ENCODE peak calls at places on chromosomes 11 and 22, in four cellular contexts. One of them, this sample, is unnamed.

GRCh38 chr11:128416976-128417375 is 170.4 kb downstream of the ETS1 start:
- DNase-seq in H1: no peak
- DNase-seq in HepG2: no peak
- DNase-seq in HCT116: no peak
- DNase-seq in this sample: no peak

GRCh38 chr11:68950268-68950667 is 30.5 kb downstream of the MRGPRD start:
- DNase-seq in H1: no peak
- DNase-seq in HepG2: no peak
- DNase-seq in HCT116: peak
- DNase-seq in this sample: peak

GRCh38 chr11:8906629-8907028 is 4.4 kb upstream of the AKIP1 start:
- DNase-seq in HepG2: no peak
- DNase-seq in HCT116: peak
- DNase-seq in H1: no peak
- DNase-seq in this sample: no peak

GRCh38 chr11:57903441-57904123 is 120.1 kb upstream of the OR9Q1 start:
- DNase-seq in H1: no peak
- DNase-seq in HCT116: peak
- DNase-seq in HepG2: no peak
- DNase-seq in this sample: no peak

GRCh38 chr22:17586831-17587440 is 23.6 kb downstream of the SLC25A18 start:
- DNase-seq in HepG2: no peak
- DNase-seq in H1: no peak
- DNase-seq in HCT116: no peak
- DNase-seq in this sample: no peak

GRCh38 chr11:27355575-27356104 is 7.4 kb downstream of the CCDC34 start:
- DNase-seq in H1: no peak
- DNase-seq in HCT116: no peak
- DNase-seq in HepG2: no peak
- DNase-seq in this sample: no peak

GRCh38 chr11:103601230-103601846 is 435.1 kb upstream of the DDI1 start:
- DNase-seq in HepG2: peak
- DNase-seq in H1: no peak
- DNase-seq in HCT116: no peak
- DNase-seq in this sample: no peak

GRCh38 chr22:44351685-44352377 is 39.1 kb upstream of the SHISAL1 start:
- DNase-seq in H1: peak
- DNase-seq in HCT116: no peak
- DNase-seq in HepG2: no peak
- DNase-seq in this sample: peak

GRCh38 chr11:100715163-100715792 is 28.2 kb downstream of the ARHGAP42 start:
- DNase-seq in HCT116: no peak
- DNase-seq in HepG2: no peak
- DNase-seq in H1: no peak
- DNase-seq in this sample: no peak

GRCh38 chr11:120335596-120335927 is 651 bp upstream of the ARHGEF12 start:
- DNase-seq in HCT116: no peak
- DNase-seq in HepG2: no peak
- DNase-seq in H1: no peak
- DNase-seq in this sample: no peak

GRCh38 chr22:23789638-23790037 is 2.9 kb downstream of the SMARCB1 start:
- DNase-seq in HepG2: peak
- DNase-seq in HCT116: no peak
- DNase-seq in H1: no peak
- DNase-seq in this sample: no peak

GRCh38 chr11:46347637-46348311 is 511 bp downstream of the DGKZ start:
- DNase-seq in HepG2: no peak
- DNase-seq in H1: no peak
- DNase-seq in HCT116: no peak
- DNase-seq in this sample: no peak

GRCh38 chr11:66221726-66222236 is 46.7 kb upstream of the RAB1B start:
- DNase-seq in HCT116: no peak
- DNase-seq in H1: no peak
- DNase-seq in HepG2: no peak
- DNase-seq in this sample: no peak

GRCh38 chr22:37353839-37354238 is 71.5 kb downstream of the CYTH4 start:
- DNase-seq in HCT116: no peak
- DNase-seq in HepG2: no peak
- DNase-seq in H1: no peak
- DNase-seq in this sample: no peak

GRCh38 chr11:35791088-35791958 is 128.7 kb downstream of the TRIM44 start:
- DNase-seq in HepG2: no peak
- DNase-seq in HCT116: no peak
- DNase-seq in H1: no peak
- DNase-seq in this sample: no peak

GRCh38 chr11:45156731-45157130 is 10.3 kb downstream of the PRDM11 start:
- DNase-seq in H1: no peak
- DNase-seq in HepG2: no peak
- DNase-seq in HCT116: no peak
- DNase-seq in this sample: no peak

GRCh38 chr11:45155627-45156180 is 9.3 kb downstream of the PRDM11 start:
- DNase-seq in HCT116: no peak
- DNase-seq in HepG2: no peak
- DNase-seq in H1: no peak
- DNase-seq in this sample: no peak

GRCh38 chr11:45156201-45156600 is 9.8 kb downstream of the PRDM11 start:
- DNase-seq in H1: no peak
- DNase-seq in HepG2: no peak
- DNase-seq in HCT116: no peak
- DNase-seq in this sample: no peak

GRCh38 chr11:45154276-45154675 is 7.8 kb downstream of the PRDM11 start:
- DNase-seq in H1: no peak
- DNase-seq in HCT116: no peak
- DNase-seq in HepG2: no peak
- DNase-seq in this sample: no peak

GRCh38 chr11:45155058-45155551 is 8.7 kb downstream of the PRDM11 start:
- DNase-seq in HCT116: no peak
- DNase-seq in HepG2: no peak
- DNase-seq in H1: no peak
- DNase-seq in this sample: no peak
- TF ChIP-seq ZNF274 in HCT116: no peak
- TF ChIP-seq ZNF274 in HepG2: no peak
- TF ChIP-seq ZNF274 in H1: no peak
- TF ChIP-seq ZNF274 in this sample: no peak

GRCh38 chr11:125061237-125061636 is 1.9 kb upstream of the SLC37A2 start:
- DNase-seq in HepG2: peak
- DNase-seq in HCT116: no peak
- DNase-seq in H1: no peak
- DNase-seq in this sample: no peak

GRCh38 chr11:125062931-125063428 is at the start of gene SLC37A2:
- DNase-seq in H1: no peak
- DNase-seq in HepG2: peak
- DNase-seq in HCT116: no peak
- DNase-seq in this sample: peak

GRCh38 chr11:125063429-125064043 is 431 bp downstream of the SLC37A2 start:
- DNase-seq in HCT116: no peak
- DNase-seq in H1: no peak
- DNase-seq in HepG2: no peak
- DNase-seq in this sample: peak

GRCh38 chr11:125064070-125064469 is 965 bp downstream of the SLC37A2 start:
- DNase-seq in HCT116: no peak
- DNase-seq in H1: no peak
- DNase-seq in HepG2: no peak
- DNase-seq in this sample: no peak

DNA sequence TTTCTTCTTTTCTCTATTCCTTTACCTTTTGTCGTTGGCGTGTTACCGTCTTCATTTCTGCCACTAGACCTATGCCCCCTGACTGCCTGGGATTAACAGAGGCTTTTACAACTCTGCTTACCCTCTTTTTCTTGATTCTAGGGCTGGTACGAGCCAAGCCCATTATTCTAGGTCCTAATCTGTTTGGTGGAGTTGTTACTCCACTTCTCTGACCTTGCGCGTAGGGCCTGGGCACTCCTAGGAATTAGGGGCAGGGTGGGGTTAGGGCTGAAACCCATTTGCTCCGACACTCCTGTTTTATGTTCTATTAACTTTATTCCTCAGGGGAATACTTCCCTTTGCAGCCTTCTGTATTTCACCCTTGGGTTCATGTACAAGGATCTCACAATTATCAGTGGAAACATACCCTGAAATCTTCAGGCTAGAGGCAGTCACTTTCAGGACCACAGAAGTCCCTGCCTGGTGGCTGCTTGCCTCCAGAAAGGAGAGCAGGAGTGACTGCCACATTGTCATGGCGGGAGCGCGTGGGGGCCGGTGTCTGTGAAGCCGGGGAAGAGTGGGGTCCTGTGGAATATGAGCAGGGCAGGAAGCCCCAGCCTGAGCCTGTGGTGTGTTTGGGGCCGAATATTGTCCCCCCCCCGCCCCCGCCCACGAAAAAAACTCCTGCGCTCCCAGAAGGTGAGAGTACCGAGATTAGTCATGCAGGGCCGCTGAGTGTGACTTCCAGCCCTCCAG is 742 bp upstream of the SLC37A2 start:
- DNase-seq in HCT116: no peak
- DNase-seq in H1: no peak
- DNase-seq in HepG2: no peak
- DNase-seq in this sample: no peak
- H3K9ac ChIP-seq in HCT116: peak
- H3K9ac ChIP-seq in H1: no peak
- H3K9ac ChIP-seq in HepG2: peak
- H3K9ac ChIP-seq in this sample: peak

GRCh38 chr11:82750643-82751139 is 17.0 kb upstream of the FAM181B start:
- DNase-seq in H1: no peak
- DNase-seq in HCT116: no peak
- DNase-seq in HepG2: no peak
- DNase-seq in this sample: no peak
- TF ChIP-seq YY1 in H1: no peak
- TF ChIP-seq YY1 in HCT116: no peak
- TF ChIP-seq YY1 in HepG2: no peak
- TF ChIP-seq YY1 in this sample: no peak

GRCh38 chr22:46737105-46737975 is 712 bp downstream of the CERK start:
- DNase-seq in HCT116: no peak
- DNase-seq in H1: no peak
- DNase-seq in HepG2: no peak
- DNase-seq in this sample: no peak
- TF ChIP-seq ZNF274 in HCT116: no peak
- TF ChIP-seq ZNF274 in H1: no peak
- TF ChIP-seq ZNF274 in HepG2: no peak
- TF ChIP-seq ZNF274 in this sample: no peak

DNA sequence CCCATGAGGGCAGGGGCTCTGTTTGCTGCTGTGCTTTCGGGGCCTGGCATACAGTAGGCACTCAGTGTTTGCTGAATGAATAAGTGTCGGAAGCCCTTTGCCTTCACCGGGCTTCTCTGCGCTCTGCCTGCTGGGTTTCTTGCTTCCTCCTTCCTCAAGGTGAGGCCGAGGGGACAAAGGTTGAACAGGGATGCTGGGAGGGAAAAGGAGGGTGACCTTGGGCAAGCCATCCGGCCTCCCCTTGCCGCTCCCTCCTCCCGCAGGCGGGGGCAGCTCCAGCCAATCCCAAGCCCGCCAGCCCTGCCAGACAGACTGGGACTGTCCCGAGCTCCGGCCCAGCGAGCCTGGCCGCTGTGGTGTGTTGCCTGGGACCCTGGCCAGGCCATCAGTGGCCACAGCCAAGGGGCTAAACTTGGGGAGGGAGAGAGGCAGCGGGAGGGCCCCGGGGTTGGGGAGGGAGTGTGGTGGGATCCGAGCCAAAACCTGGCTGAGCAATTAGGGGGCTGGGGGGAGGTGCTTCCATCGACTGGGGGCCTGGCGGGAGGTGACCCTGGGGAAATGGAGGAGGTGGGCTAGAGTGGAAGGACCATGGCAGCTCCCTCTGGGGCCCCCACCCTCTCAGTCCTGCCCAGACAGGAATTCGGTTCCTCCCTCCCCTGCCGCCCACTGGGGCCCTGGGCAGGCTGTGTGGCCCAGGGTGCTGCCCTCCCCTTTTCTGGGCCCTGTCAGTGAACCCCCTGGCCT is 3.3 kb upstream of the RCOR2 start:
- DNase-seq in H1: no peak
- DNase-seq in HCT116: no peak
- DNase-seq in HepG2: peak
- DNase-seq in this sample: peak
- H3K9ac ChIP-seq in H1: peak
- H3K9ac ChIP-seq in HCT116: peak
- H3K9ac ChIP-seq in HepG2: peak
- H3K9ac ChIP-seq in this sample: peak

GRCh38 chr11:15565846-15566245 is 451.1 kb downstream of the INSC start:
- DNase-seq in HCT116: no peak
- DNase-seq in HepG2: no peak
- DNase-seq in H1: no peak
- DNase-seq in this sample: no peak
- TF ChIP-seq YY1 in HCT116: no peak
- TF ChIP-seq YY1 in HepG2: no peak
- TF ChIP-seq YY1 in H1: no peak
- TF ChIP-seq YY1 in this sample: no peak

GRCh38 chr11:40885257-40885947 is 574.0 kb downstream of the LRRC4C start:
- DNase-seq in HCT116: no peak
- DNase-seq in H1: no peak
- DNase-seq in HepG2: no peak
- DNase-seq in this sample: no peak
- TF ChIP-seq ZNF274 in HCT116: no peak
- TF ChIP-seq ZNF274 in H1: no peak
- TF ChIP-seq ZNF274 in HepG2: no peak
- TF ChIP-seq ZNF274 in this sample: no peak

GRCh38 chr11:33039274-33040126 is at the start of gene TCP11L1:
- DNase-seq in HCT116: peak
- DNase-seq in HepG2: peak
- DNase-seq in H1: peak
- DNase-seq in this sample: peak
- H3K9ac ChIP-seq in HCT116: peak
- H3K9ac ChIP-seq in HepG2: peak
- H3K9ac ChIP-seq in H1: peak
- H3K9ac ChIP-seq in this sample: peak